ENCODE peak calls at places on chromosome 13, in ten cellular contexts. B is adrenal gland, N is transverse colon, F is upper lobe of left lung, G is heart right ventricle, E is left lung, Q is mucosa of descending colon, O is thoracic aorta, A is kidney, V is right lobe of liver. P is an unnamed sample. For H3K4me1, the result is how much of the 10 kb centered on the place peaks cover.

GRCh38 chr13:105907319-105908019 is 628.0 kb downstream of the EFNB2 start:
- DNase-seq in B (no peak), N (no peak), F (no peak), G (no peak), E (no peak), Q (no peak), O (no peak), A (no peak), V (no peak), P (no peak)

GRCh38 chr13:38530492-38530891 is 156.4 kb upstream of the FREM2 start:
- DNase-seq in B (no peak), N (no peak), F (no peak), G (no peak), E (no peak), Q (no peak), O (no peak), A (no peak), V (no peak), P (no peak)

GRCh38 chr13:29484796-29485195 is 110.7 kb downstream of the SLC7A1 start:
- DNase-seq in B (no peak), N (no peak), F (no peak), G (no peak), E (no peak), Q (no peak), O (no peak), A (no peak), V (no peak), P (no peak)

GRCh38 chr13:89458456-89458855 is 1787.3 kb downstream of the SLITRK5 start:
- DNase-seq in B (no peak), N (no peak), F (no peak), G (no peak), E (no peak), Q (no peak), O (no peak), A (no peak), V (no peak), P (no peak)

GRCh38 chr13:41306271-41307150 is 4.6 kb upstream of the NAA16 start:
- DNase-seq in B (no peak), N (no peak), F (no peak), G (no peak), E (no peak), Q (no peak), O (no peak), A (no peak), V (no peak), P (no peak)

GRCh38 chr13:50577806-50578205 is 265.7 kb downstream of the DLEU7 start:
- DNase-seq in B (no peak), N (no peak), F (no peak), G (no peak), E (no peak), Q (no peak), O (no peak), A (no peak), V (no peak), P (no peak)

GRCh38 chr13:72745260-72745659 is 17.5 kb downstream of the BORA start:
- DNase-seq in B (no peak), N (no peak), F (no peak), G (no peak), E (no peak), Q (no peak), O (no peak), A (no peak), V (no peak), P (no peak)

GRCh38 chr13:97328222-97328790 is 105.7 kb upstream of the RAP2A start:
- DNase-seq in B (peak), N (no peak), F (no peak), G (no peak), E (no peak), Q (no peak), O (no peak), A (no peak), V (no peak), P (no peak)

GRCh38 chr13:30526612-30527217 is 61.0 kb upstream of the HMGB1 start:
- DNase-seq in B (no peak), N (no peak), F (no peak), G (peak), E (no peak), Q (no peak), O (no peak), A (peak), V (no peak), P (peak)

GRCh38 chr13:105774739-105775460 is 760.6 kb downstream of the EFNB2 start:
- DNase-seq in B (no peak), N (no peak), F (no peak), G (no peak), E (no peak), Q (no peak), O (no peak), A (no peak), V (no peak), P (no peak)

GRCh38 chr13:89205856-89206255 is 1534.7 kb downstream of the SLITRK5 start:
- DNase-seq in B (no peak), N (no peak), F (no peak), G (no peak), E (no peak), Q (no peak), O (no peak), A (no peak), V (no peak), P (no peak)

GRCh38 chr13:107864543-107865460 is 350.5 kb downstream of the LIG4 start:
- DNase-seq in B (no peak), N (no peak), F (no peak), G (peak), E (no peak), Q (peak), O (no peak), A (no peak), V (no peak), P (no peak)

GRCh38 chr13:106917673-106918652 is 350.0 kb upstream of the ARGLU1 start:
- DNase-seq in B (peak), N (peak), F (peak), G (peak), E (peak), Q (peak), O (peak), A (peak), V (peak), P (peak)

GRCh38 chr13:39455534-39456175 is 147.3 kb downstream of the LHFPL6 start:
- DNase-seq in B (no peak), N (no peak), F (no peak), G (no peak), E (no peak), Q (no peak), O (no peak), A (no peak), V (no peak), P (no peak)

GRCh38 chr13:44583126-44583525 is 7.0 kb upstream of the TSC22D1 start:
- DNase-seq in B (no peak), N (no peak), F (no peak), G (no peak), E (no peak), Q (no peak), O (no peak), A (no peak), V (no peak), P (no peak)

GRCh38 chr13:97948041-97948440 is 5.4 kb upstream of the IPO5 start:
- DNase-seq in B (no peak), N (no peak), F (no peak), G (no peak), E (no peak), Q (no peak), O (no peak), A (no peak), V (no peak), P (no peak)

GRCh38 chr13:110345266-110345665 is 38.2 kb downstream of the COL4A2 start:
- DNase-seq in B (no peak), N (no peak), F (no peak), G (no peak), E (no peak), Q (no peak), O (no peak), A (no peak), V (no peak), P (no peak)
- H3K4me1 ChIP-seq in B (under half), N (under half), F (under half), G (half or more), E (under half), Q (under half), O (half or more), A (under half), V (under half), P (half or more)

DNA sequence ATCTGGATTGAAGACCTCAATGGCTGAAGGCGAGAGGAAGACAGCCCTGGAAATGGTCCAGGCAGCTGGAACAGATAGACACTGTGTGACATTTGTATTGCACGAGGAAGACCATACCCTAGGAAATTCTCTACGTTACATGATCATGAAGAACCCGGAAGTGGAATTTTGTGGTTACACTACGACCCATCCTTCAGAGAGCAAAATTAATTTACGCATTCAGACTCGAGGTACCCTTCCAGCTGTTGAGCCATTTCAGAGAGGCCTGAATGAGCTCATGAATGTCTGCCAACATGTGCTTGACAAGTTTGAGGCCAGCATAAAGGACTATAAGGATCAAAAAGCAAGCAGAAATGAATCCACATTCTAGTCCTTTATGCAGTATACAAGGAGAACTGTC is 1.2 kb downstream of the POLR1D start:
- DNase-seq in B (no peak), N (no peak), F (no peak), G (no peak), E (no peak), Q (no peak), O (no peak), A (no peak), V (no peak), P (no peak)
- H3K4me3 ChIP-seq in B (no peak), N (no peak), F (peak), G (no peak), E (no peak), Q (no peak), O (peak), A (peak), V (no peak), P (peak)

GRCh38 chr13:66205807-66206206 is 1024.3 kb downstream of the PCDH9 start:
- DNase-seq in B (no peak), N (no peak), F (no peak), G (no peak), E (no peak), Q (no peak), O (no peak), A (no peak), V (no peak), P (no peak)
- H3K4me1 ChIP-seq in B (under half), N (under half), F (under half), G (under half), E (under half), Q (under half), O (under half), A (under half), V (under half), P (under half)

GRCh38 chr13:74575729-74576125 is 441.5 kb upstream of the KLF12 start:
- DNase-seq in B (peak), N (peak), F (peak), G (peak), E (peak), Q (peak), O (peak), A (peak), V (peak), P (peak)

GRCh38 chr13:74576504-74576903 is 442.3 kb upstream of the KLF12 start:
- DNase-seq in B (no peak), N (no peak), F (no peak), G (no peak), E (no peak), Q (no peak), O (no peak), A (no peak), V (no peak), P (no peak)

GRCh38 chr13:74573654-74574053 is 439.4 kb upstream of the KLF12 start:
- DNase-seq in B (peak), N (no peak), F (no peak), G (no peak), E (no peak), Q (no peak), O (no peak), A (no peak), V (no peak), P (peak)

GRCh38 chr13:74571811-74572210 is 437.6 kb upstream of the KLF12 start:
- DNase-seq in B (no peak), N (no peak), F (no peak), G (no peak), E (no peak), Q (no peak), O (no peak), A (no peak), V (no peak), P (no peak)

DNA sequence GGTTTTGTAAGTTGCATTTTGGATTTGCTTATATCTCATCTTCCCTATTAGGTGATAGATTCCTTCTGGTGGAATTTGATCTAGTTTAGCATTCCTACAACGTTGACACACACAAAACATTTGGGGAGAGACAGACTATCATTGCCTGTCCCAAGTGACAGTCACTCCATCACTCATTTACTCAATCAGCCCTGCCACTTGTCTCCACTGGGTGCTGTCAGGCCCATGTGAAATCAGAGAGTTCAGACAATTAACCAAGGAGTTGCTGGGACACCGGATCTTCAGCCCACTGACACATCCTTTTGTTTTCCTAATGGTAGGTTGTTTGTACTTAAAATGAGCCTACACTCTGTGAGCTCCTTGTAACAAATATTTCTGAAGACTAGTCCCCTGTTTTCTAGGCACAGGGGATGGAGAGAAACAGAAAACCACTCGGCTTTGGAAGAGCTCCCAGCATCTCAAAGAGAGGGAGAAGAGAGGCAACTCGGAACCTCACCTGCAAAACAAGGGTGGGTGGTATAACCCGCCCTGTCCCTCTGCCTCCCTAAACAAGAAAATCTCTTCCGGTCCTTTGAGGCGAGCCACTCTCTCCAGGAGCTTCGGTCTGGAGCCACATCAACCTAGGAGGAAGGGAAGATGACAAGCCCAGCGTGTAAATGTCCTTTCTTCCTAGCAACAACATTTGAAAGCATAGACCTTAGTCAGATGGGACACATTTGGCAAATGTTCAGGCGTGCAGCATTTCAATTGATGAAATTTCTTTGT is 440.9 kb upstream of the KLF12 start:
- DNase-seq in B (no peak), N (no peak), F (no peak), G (no peak), E (no peak), Q (no peak), O (no peak), A (no peak), V (no peak), P (no peak)
- H3K4me3 ChIP-seq in B (no peak), N (peak), F (peak), G (no peak), E (peak), Q (no peak), O (peak), A (peak), V (no peak), P (peak)

GRCh38 chr13:99979453-99980200 is 2.0 kb upstream of the ZIC2 start:
- DNase-seq in B (no peak), N (no peak), F (peak), G (no peak), E (no peak), Q (no peak), O (no peak), A (peak), V (peak), P (no peak)

GRCh38 chr13:99978781-99979452 is 2.7 kb upstream of the ZIC2 start:
- DNase-seq in B (no peak), N (no peak), F (no peak), G (no peak), E (no peak), Q (no peak), O (no peak), A (no peak), V (no peak), P (no peak)

GRCh38 chr13:99977334-99977911 is 4.2 kb upstream of the ZIC2 start:
- DNase-seq in B (no peak), N (no peak), F (no peak), G (no peak), E (no peak), Q (no peak), O (no peak), A (no peak), V (no peak), P (no peak)

GRCh38 chr13:99976502-99977115 is 5.0 kb upstream of the ZIC2 start:
- DNase-seq in B (no peak), N (no peak), F (no peak), G (no peak), E (no peak), Q (no peak), O (no peak), A (no peak), V (no peak), P (no peak)

GRCh38 chr13:99977912-99978780 is 3.4 kb upstream of the ZIC2 start:
- DNase-seq in B (no peak), N (no peak), F (no peak), G (no peak), E (no peak), Q (no peak), O (no peak), A (no peak), V (no peak), P (no peak)
- H3K4me1 ChIP-seq in B (under half), N (under half), F (under half), G (under half), E (under half), Q (under half), O (under half), A (under half), V (under half), P (under half)

GRCh38 chr13:111502957-111503356 is 182.5 kb downstream of the TEX29 start:
- DNase-seq in B (no peak), N (no peak), F (no peak), G (no peak), E (no peak), Q (no peak), O (no peak), A (peak), V (no peak), P (no peak)
- H3K4me3 ChIP-seq in B (no peak), N (no peak), F (no peak), G (no peak), E (no peak), Q (no peak), O (no peak), A (no peak), V (no peak), P (no peak)

DNA sequence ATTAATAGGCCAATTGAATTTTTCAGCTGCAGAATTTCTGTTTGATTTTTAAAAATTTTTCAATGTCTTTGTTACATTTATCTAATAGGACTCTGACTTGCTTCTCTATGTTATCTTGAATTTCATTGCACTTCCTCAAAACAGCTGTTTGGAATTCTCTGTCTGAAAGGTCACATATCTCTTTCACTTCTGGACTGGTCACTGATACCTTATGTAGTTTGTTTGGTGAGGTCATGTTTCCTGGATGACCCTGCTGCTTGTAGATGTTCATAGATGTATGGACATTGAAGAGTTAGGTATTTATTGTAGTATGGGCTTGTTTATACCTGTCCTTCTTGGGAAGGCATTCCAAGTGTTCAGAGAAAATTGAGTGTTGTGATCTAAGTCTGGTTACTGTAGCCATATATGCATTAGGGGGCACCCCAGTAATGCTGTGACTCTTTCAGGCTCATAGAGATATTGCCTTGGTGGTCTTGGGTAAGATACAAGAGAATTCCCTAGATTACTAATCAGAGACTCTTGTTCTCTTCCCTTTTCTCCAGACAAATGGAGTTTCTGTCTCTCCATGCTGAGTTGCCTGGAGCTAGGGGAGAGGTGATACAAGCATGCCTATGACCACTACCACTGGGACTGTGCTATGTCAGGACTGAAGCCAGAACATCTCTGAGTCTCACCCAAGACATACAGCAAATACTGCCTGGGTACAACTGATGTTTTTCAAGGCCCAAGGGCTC is 27.8 kb downstream of the RFC3 start:
- DNase-seq in B (no peak), N (no peak), F (no peak), G (no peak), E (no peak), Q (no peak), O (no peak), A (no peak), V (no peak), P (no peak)
- H3K4me1 ChIP-seq in B (under half), N (under half), F (under half), G (under half), E (under half), Q (under half), O (under half), A (under half), V (under half), P (under half)

DNA sequence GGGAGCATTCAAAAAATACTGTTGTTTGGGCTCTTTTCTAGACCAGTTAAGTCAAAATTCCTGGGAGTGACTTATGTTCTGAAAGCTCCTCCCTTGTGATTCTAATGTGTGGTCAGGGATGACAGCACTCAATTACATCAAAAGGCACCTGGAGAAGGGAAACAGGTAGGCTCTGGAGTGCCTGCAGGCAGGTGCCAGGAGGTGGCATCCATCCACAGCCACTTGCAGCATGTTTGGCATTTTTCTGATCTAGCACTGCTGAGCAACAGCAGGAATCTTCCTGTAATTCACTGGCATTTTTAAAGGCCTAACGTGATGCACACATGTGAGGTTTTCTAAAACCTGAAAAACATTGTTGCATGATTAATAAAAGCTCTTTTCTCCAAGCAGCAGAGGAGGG is 94.6 kb downstream of the CCNA1 start:
- DNase-seq in B (no peak), N (no peak), F (peak), G (no peak), E (no peak), Q (no peak), O (no peak), A (no peak), V (no peak), P (no peak)
- H3K4me3 ChIP-seq in B (no peak), N (no peak), F (no peak), G (no peak), E (no peak), Q (no peak), O (no peak), A (no peak), V (no peak), P (no peak)

P was measured in left ventricle myocardium inferior.